ENCODE peak calls at places on chromosomes 5 and 9, in five cellular contexts. K is SK-N-SH, S is mammary epithelial cell, D is ovary, Z is cardiac muscle cell. J is an unnamed sample. For H3K4me1, the result is how much of the 10 kb centered on the place peaks cover.

GRCh38 chr9:22463205-22463604 is 16.6 kb downstream of the DMRTA1 start:
- DNase-seq in D (no peak), S (peak), Z (no peak), K (no peak), J (no peak)

GRCh38 chr5:1877434-1878049 is 5.2 kb downstream of the IRX4 start:
- DNase-seq in Z (peak), D (no peak), K (no peak), S (no peak), J (no peak)

GRCh38 chr9:125758986-125759811 is 12.0 kb downstream of the PBX3 start:
- DNase-seq in Z (no peak), S (no peak), D (no peak), K (peak), J (no peak)

GRCh38 chr9:117720555-117720954 is 16.4 kb downstream of the TLR4 start:
- DNase-seq in Z (no peak), D (no peak), S (no peak), K (no peak), J (peak)

GRCh38 chr5:102753889-102754498 is 1.1 kb upstream of the PAM start:
- DNase-seq in D (peak), Z (no peak), K (peak), S (no peak), J (peak)

GRCh38 chr9:98132806-98133631 is 14.0 kb upstream of the TRIM14 start:
- DNase-seq in D (no peak), Z (no peak), K (no peak), S (no peak), J (no peak)

GRCh38 chr5:1667648-1668140 is 131.9 kb downstream of the MRPL36 start:
- DNase-seq in D (no peak), K (peak), S (no peak), Z (no peak), J (no peak)

GRCh38 chr9:22446589-22446949 is at the start of gene DMRTA1:
- DNase-seq in K (peak), Z (peak), S (peak), D (peak), J (peak)

GRCh38 chr9:110284211-110284849 is 28.0 kb upstream of the TXN start:
- DNase-seq in S (peak), K (no peak), Z (no peak), D (no peak), J (peak)

GRCh38 chr5:110159202-110159601 is 469.5 kb downstream of the MAN2A1 start:
- DNase-seq in K (no peak), S (peak), D (no peak), Z (no peak), J (no peak)

GRCh38 chr5:145775411-145775810 is 59.7 kb downstream of the PRELID2 start:
- DNase-seq in Z (no peak), K (no peak), S (no peak), D (no peak), J (no peak)

GRCh38 chr5:160312139-160312959 is at the start of gene CCNJL:
- DNase-seq in K (peak), Z (peak), S (peak), D (peak), J (peak)

GRCh38 chr5:164518049-164518740 is 1012.8 kb downstream of the MAT2B start:
- DNase-seq in S (no peak), D (no peak), K (peak), Z (no peak), J (no peak)

GRCh38 chr5:40150896-40151295 is 528.8 kb upstream of the PTGER4 start:
- DNase-seq in K (no peak), S (no peak), D (no peak), Z (no peak), J (no peak)

GRCh38 chr5:102670224-102670836 is 84.8 kb upstream of the PAM start:
- DNase-seq in Z (peak), D (no peak), K (peak), S (peak), J (no peak)

GRCh38 chr9:107484117-107484723 is 5.3 kb downstream of the KLF4 start:
- DNase-seq in K (peak), S (peak), Z (peak), D (peak), J (peak)

GRCh38 chr9:36137392-36138004 is 965 bp downstream of the GLIPR2 start:
- DNase-seq in S (no peak), K (peak), Z (peak), D (no peak), J (no peak)

GRCh38 chr5:157758706-157759105 is 15.2 kb downstream of the LSM11 start:
- DNase-seq in K (no peak), D (no peak), Z (no peak), S (no peak), J (no peak)

GRCh38 chr5:82720764-82721163 is 356.4 kb downstream of the TMEM167A start:
- DNase-seq in K (no peak), D (no peak), Z (no peak), S (no peak), J (no peak)

GRCh38 chr5:141783599-141784296 is 94.5 kb downstream of the PCDH1 start:
- DNase-seq in K (no peak), D (no peak), S (peak), Z (no peak), J (no peak)

GRCh38 chr5:74641778-74642542 is 1.4 kb upstream of the ENC1 start:
- DNase-seq in D (peak), S (peak), Z (peak), K (peak), J (peak)

GRCh38 chr5:176596689-176597416 is 13.1 kb downstream of the GPRIN1 start:
- DNase-seq in S (no peak), D (no peak), Z (peak), K (no peak), J (peak)

DNA sequence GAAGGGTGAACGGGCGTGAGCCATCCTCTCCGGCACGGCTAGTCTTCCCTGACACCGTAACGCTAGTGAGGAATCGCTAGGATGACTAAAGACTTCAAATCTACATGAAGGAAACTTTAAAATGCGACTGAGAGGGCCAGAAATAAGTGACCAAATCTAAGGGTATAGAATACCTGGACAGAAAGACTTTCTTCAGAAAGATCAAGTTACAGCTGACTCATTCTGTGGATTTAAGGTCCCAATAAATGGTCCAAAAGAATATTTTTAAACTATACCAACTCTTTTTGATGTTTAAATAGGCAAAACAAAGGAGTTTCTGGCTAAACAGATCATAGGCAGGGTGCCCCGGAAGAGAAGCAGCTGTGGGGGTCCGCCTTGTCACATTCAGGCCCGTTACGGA is 38.9 kb upstream of the CEP72 start:
- DNase-seq in S (no peak), K (no peak), Z (no peak), D (no peak), J (no peak)
- H3K27ac ChIP-seq in S (no peak), K (no peak), Z (no peak), D (no peak), J (no peak)

GRCh38 chr5:147558826-147559225 is 49.0 kb upstream of the DPYSL3 start:
- DNase-seq in K (peak), D (peak), Z (peak), S (peak), J (peak)

GRCh38 chr5:147551677-147552076 is 41.8 kb upstream of the DPYSL3 start:
- DNase-seq in Z (no peak), S (no peak), K (no peak), D (no peak), J (no peak)

GRCh38 chr5:147552897-147553296 is 43.0 kb upstream of the DPYSL3 start:
- DNase-seq in Z (no peak), K (peak), S (no peak), D (no peak), J (no peak)

GRCh38 chr5:147558131-147558730 is 48.4 kb upstream of the DPYSL3 start:
- DNase-seq in Z (no peak), K (no peak), D (no peak), S (no peak), J (no peak)

DNA sequence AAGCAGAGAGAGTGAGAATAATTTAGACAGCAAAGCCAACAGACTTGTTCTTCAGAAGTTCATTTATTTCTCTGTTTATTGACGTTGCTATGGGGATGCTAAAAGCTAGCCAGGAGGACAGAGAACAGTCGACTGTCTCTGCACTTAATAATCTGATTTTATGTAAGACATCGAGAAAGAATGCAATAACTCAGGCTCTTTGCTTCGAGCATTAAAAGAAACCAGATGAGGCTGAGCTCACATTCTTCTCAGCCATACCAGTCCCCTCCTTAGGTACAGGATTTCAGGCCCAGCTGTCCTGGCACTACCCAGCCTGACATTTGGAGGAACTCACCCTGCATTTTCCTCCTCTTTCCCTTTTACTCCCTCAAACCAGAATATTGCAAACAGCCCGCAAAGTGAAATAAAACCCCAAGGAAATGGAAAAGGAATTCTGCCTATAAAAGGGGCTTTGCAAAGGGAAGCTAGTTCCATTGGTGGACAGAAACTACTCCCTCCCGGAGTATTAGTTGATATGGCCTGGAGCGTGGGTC is 44.5 kb upstream of the DPYSL3 start:
- DNase-seq in D (no peak), K (peak), Z (no peak), S (peak), J (no peak)
- H3K4me1 ChIP-seq in D (under half), K (under half), Z (under half), S (under half), J (under half)

GRCh38 chr9:130486103-130486502 is 41.3 kb downstream of the ASS1 start:
- DNase-seq in Z (no peak), K (no peak), S (no peak), D (no peak), J (no peak)
- H3K4me3 ChIP-seq in Z (no peak), K (no peak), S (no peak), D (no peak), J (no peak)

DNA sequence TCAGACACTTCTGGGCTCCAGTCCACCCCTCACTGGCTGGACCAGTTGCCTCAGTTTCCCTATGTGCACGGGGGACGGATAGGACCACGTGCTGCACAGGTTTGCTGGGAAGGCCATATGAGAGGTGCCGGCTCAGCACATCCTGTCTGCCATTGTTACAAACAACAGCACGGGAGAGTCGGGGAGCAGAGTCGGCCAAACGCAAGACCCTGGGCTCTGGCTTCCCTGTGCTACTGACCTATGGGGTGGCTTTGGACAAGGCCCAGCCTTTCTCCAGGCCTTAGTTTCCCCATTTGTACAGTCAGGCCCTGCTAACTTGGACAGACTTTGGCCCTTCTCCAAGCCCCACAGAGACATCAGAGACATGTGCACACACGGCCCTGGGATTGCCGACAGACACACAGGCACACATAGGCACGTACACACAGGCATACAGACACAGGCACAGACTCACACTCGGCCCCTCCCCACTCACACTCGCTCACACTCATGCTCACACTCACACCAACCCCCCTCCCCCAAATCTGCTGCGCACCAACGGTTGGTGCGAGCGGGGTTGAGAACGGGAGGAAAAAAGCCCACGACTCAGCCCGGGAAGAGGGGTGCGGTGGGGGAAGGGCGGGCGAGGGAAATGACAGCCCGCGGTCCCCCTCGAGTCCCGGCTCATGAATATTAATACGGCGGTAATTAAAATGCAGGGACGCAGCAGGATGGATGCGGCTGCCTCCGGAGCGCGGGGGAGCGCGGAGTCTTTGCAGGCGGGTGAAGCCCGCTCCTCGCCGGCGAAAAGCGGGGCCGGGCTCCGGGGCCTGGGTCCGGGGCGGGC is 133.0 kb downstream of the C9orf50 start:
- DNase-seq in Z (no peak), S (peak), D (peak), K (no peak), J (no peak)
- H3K27ac ChIP-seq in Z (peak), S (peak), D (peak), K (peak), J (peak)

DNA sequence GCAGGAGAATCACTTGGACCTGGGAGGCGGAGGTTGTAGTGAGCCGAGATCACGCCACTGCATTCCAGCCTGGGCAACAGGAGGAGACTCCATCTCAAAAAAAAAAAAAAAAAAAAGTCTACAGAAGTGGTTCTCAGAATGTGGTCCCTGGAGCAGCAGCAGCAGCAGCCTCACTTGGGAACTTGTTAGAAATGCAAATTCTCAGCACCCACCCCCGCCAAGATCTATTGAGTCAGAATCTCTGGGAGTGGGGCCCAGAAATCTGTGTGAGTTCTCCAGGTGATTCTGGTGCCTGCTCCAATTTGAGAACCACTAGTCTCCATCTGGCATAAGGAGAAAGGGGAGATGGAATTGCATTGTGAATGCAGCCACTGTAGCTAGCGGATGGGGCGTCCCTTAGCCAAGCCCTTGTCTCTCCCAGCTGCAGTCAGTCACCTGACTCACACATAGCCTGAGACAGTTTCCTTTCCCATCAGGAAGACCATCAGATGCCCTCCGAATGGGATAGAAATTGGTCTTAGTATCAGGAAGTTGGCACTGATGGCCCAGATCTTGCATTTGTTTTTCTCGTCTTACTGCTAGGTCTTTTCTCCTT is 12.2 kb upstream of the PTCH1 start:
- DNase-seq in Z (no peak), K (no peak), D (no peak), S (no peak), J (no peak)
- H3K4me1 ChIP-seq in Z (under half), K (under half), D (under half), S (under half), J (under half)

DNA sequence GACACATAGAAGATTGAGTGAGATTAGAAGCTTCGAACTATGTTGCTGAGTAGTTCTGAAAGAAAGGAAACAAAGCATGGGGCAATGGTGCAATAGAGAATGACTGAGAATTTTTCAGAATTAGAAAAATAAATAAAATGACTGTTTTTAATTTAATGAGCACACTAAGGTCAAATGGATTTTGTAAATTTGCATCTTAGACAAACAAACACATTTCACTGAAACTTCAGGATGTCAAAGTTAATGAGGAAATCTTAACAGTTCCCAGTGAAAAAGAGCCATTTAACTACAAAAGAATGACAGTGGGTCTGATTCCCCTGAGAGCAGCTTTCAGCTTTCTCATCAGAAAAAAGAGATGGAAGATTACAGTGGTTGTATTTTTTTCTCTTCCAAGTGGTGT is 592.0 kb downstream of the SEMA5A start:
- DNase-seq in Z (no peak), D (no peak), K (no peak), S (no peak), J (no peak)
- H3K4me3 ChIP-seq in Z (no peak), D (no peak), K (no peak), S (no peak), J (no peak)

GRCh38 chr5:126512451-126512850 is 82.6 kb downstream of the ALDH7A1 start:
- DNase-seq in Z (no peak), K (no peak), D (peak), S (no peak), J (no peak)
- H3K27ac ChIP-seq in Z (no peak), K (no peak), D (peak), S (no peak), J (no peak)

GRCh38 chr5:131795879-131796792 is 681 bp downstream of the FNIP1 start:
- DNase-seq in Z (peak), K (peak), D (peak), S (peak), J (peak)
- H3K4me1 ChIP-seq in Z (under half), K (under half), D (under half), S (under half), J (under half)

GRCh38 chr9:18437315-18438200 is 36.4 kb upstream of the ADAMTSL1 start:
- DNase-seq in S (no peak), D (peak), Z (peak), K (peak), J (no peak)
- H3K4me3 ChIP-seq in S (no peak), D (peak), Z (no peak), K (peak), J (no peak)

J was measured in colonic mucosa.